ENCODE peak calls at places on chromosome 7, in seven cellular contexts. W, G, M, O, X, I and C are unnamed samples.

GRCh38 chr7:65953321-65953720 is 28.7 kb downstream of the GUSB start:
- DNase-seq in G (no peak), I (no peak), M (no peak), O (no peak), W (no peak), X (no peak), C (no peak)

GRCh38 chr7:31887006-31887405 is 183.2 kb downstream of the PDE1C start:
- DNase-seq in G (no peak), M (no peak), W (no peak), O (no peak), X (no peak), I (no peak), C (no peak)

GRCh38 chr7:110964770-110965169 is 126.2 kb upstream of the LRRN3 start:
- DNase-seq in W (no peak), G (no peak), O (no peak), M (peak; percentile 3), X (no peak), I (no peak), C (no peak)

GRCh38 chr7:75905785-75906604 is 9.0 kb upstream of the POR start:
- DNase-seq in W (peak; percentile 55), M (peak; percentile 73), G (no peak), I (peak; percentile 81), X (peak; percentile 59), O (peak; percentile 58), C (peak; percentile 42)

GRCh38 chr7:18013936-18014335 is 13.7 kb downstream of the PRPS1L1 start:
- DNase-seq in W (no peak), G (no peak), M (peak; percentile 46), X (no peak), O (no peak), I (peak; percentile 21), C (peak; percentile 65)

GRCh38 chr7:79912213-79912633 is 222.4 kb upstream of the GNAI1 start:
- DNase-seq in O (no peak), G (no peak), W (no peak), X (no peak), M (no peak), I (no peak), C (no peak)

GRCh38 chr7:25636168-25636567 is 407.9 kb upstream of the NPVF start:
- DNase-seq in M (no peak), G (no peak), I (no peak), X (no peak), O (no peak), W (no peak), C (no peak)

GRCh38 chr7:111400088-111400487 is 162.2 kb downstream of the IMMP2L start:
- DNase-seq in I (peak; percentile 13), O (no peak), X (no peak), M (no peak), G (no peak), W (no peak), C (no peak)

GRCh38 chr7:128773604-128774003 is 2.0 kb downstream of the OPN1SW start:
- DNase-seq in M (no peak), O (no peak), G (no peak), W (no peak), I (no peak), X (no peak), C (no peak)

GRCh38 chr7:92586403-92586802 is 3.8 kb downstream of the FAM133B start:
- DNase-seq in W (no peak), M (peak; percentile 16), X (no peak), G (no peak), I (peak; percentile 50), O (no peak), C (no peak)

GRCh38 chr7:114478384-114478783 is 63.8 kb downstream of the FOXP2 start:
- DNase-seq in M (no peak), X (no peak), O (no peak), G (no peak), W (no peak), I (peak; percentile 24), C (no peak)

GRCh38 chr7:106029941-106030340 is 66.9 kb downstream of the CDHR3 start:
- DNase-seq in W (no peak), G (no peak), O (no peak), X (no peak), I (no peak), M (no peak), C (no peak)

GRCh38 chr7:76225379-76225778 is 23.7 kb downstream of the SRRM3 start:
- DNase-seq in G (no peak), I (peak; percentile 12), X (no peak), M (peak; percentile 36), O (no peak), W (peak; percentile 62), C (peak; percentile 45)

GRCh38 chr7:30403477-30403876 is 75.1 kb downstream of the NOD1 start:
- DNase-seq in O (no peak), X (no peak), W (no peak), I (peak; percentile 98), M (no peak), G (no peak), C (no peak)

GRCh38 chr7:159136442-159136841 is 8.2 kb downstream of the VIPR2 start:
- DNase-seq in X (no peak), O (peak; percentile 7), M (no peak), G (no peak), W (no peak), I (no peak), C (no peak)

GRCh38 chr7:44808914-44809393 is 12.5 kb downstream of the PPIA start:
- DNase-seq in O (no peak), I (no peak), G (no peak), X (no peak), M (no peak), W (no peak), C (no peak)

GRCh38 chr7:48085942-48086341 is 3.1 kb upstream of the UPP1 start:
- DNase-seq in G (no peak), X (no peak), M (no peak), W (no peak), I (no peak), O (no peak), C (peak; percentile 39)

GRCh38 chr7:144826248-144826647 is 9.6 kb downstream of the TPK1 start:
- DNase-seq in M (no peak), W (no peak), X (no peak), I (no peak), G (no peak), O (no peak), C (no peak)

GRCh38 chr7:80934286-80934685 is 15.4 kb upstream of the SEMA3C start:
- DNase-seq in M (no peak), W (no peak), G (no peak), I (peak; percentile 63), X (no peak), O (no peak), C (no peak)

GRCh38 chr7:39741942-39742623 is 118.7 kb downstream of the RALA start:
- DNase-seq in G (no peak), M (peak; percentile 41), X (no peak), I (peak; percentile 83), W (peak; percentile 96), O (no peak), C (peak; percentile 42)

GRCh38 chr7:157964521-157964920 is 623.1 kb downstream of the PTPRN2 start:
- DNase-seq in X (no peak), I (no peak), W (no peak), G (no peak), M (no peak), O (no peak), C (no peak)

GRCh38 chr7:35251606-35252310 is 2.1 kb downstream of the TBX20 start:
- DNase-seq in M (no peak), I (no peak), W (peak; percentile 31), G (no peak), X (no peak), O (no peak), C (no peak)

GRCh38 chr7:95715274-95715673 is 57.1 kb upstream of the DYNC1I1 start:
- DNase-seq in X (no peak), G (no peak), O (no peak), I (peak; percentile 2), M (no peak), W (no peak), C (no peak)

GRCh38 chr7:641269-641671 is 85.2 kb upstream of the DNAAF5 start:
- DNase-seq in I (no peak), G (no peak), X (peak; percentile 4), W (no peak), M (no peak), O (no peak), C (no peak)

GRCh38 chr7:112481337-112481736 is 546 bp downstream of the LSMEM1 start:
- DNase-seq in I (no peak), W (no peak), M (no peak), X (no peak), G (no peak), O (no peak), C (no peak)

GRCh38 chr7:84187813-84188212 is 6.8 kb downstream of the SEMA3A start:
- DNase-seq in W (peak; percentile 69), I (peak; percentile 97), X (no peak), O (no peak), G (no peak), M (peak; percentile 76), C (peak; percentile 33)

GRCh38 chr7:86765931-86766330 is 122.2 kb downstream of the GRM3 start:
- DNase-seq in W (no peak), G (no peak), M (no peak), O (no peak), I (peak; percentile 1), X (no peak), C (no peak)

GRCh38 chr7:46545790-46546189 is 624.7 kb upstream of the IGFBP3 start:
- DNase-seq in I (peak; percentile 95), O (no peak), X (no peak), W (peak; percentile 83), M (peak; percentile 95), G (no peak), C (peak; percentile 84)

GRCh38 chr7:131449373-131449902 is 107.0 kb downstream of the PODXL start:
- DNase-seq in W (no peak), I (no peak), M (no peak), X (no peak), G (no peak), O (no peak), C (no peak)

GRCh38 chr7:158957921-158958471 is 101.6 kb downstream of the DYNC2I1 start:
- DNase-seq in G (no peak), W (no peak), O (peak; percentile 83), X (no peak), I (peak; percentile 57), M (no peak), C (peak; percentile 40)

GRCh38 chr7:142774826-142775225 is 4.1 kb downstream of the PRSS2 start:
- DNase-seq in O (no peak), G (no peak), I (no peak), W (no peak), M (peak; percentile 64), X (no peak), C (peak; percentile 92)

GRCh38 chr7:104650991-104651680 is 322.7 kb downstream of the LHFPL3 start:
- DNase-seq in I (no peak), G (no peak), W (no peak), M (no peak), X (no peak), O (no peak), C (peak; percentile 54)

GRCh38 chr7:105195891-105196290 is 181.9 kb downstream of the KMT2E start:
- DNase-seq in X (no peak), I (no peak), M (no peak), G (no peak), O (no peak), W (no peak), C (no peak)

GRCh38 chr7:14332155-14332554 is 342.7 kb upstream of the ETV1 start:
- DNase-seq in G (no peak), I (peak; percentile 5), W (peak; percentile 66), M (no peak), O (no peak), X (no peak), C (peak; percentile 2)